ENCODE peak calls at places on chromosomes 6 and 20, in nine cellular contexts. D is GM19239; W is neural progenitor cell; I is stimulated activated naive CD8-positive, alpha-beta T cell treated with anti-CD3 and anti-CD28 coated beads, Interleukin-15, Interleukin-2, amounts not matched to agents 100 U/mL and 50 U/mL, for 24 hours; G is fibroblast of mammary gland; M is activated T-cell treated with anti-CD3 and anti-CD28 coated beads, Interleukin-2, amount 50 U/mL, for 1 hour; E is naive B cell; K is GM03348; T is Caki2. U is an unnamed sample.

GRCh38 chr20:62701161-62702007 is 7.3 kb upstream of the NTSR1 start:
- DNase-seq in D (no peak), W (no peak), I (no peak), G (no peak), M (no peak), E (no peak), K (no peak), T (no peak), U (no peak)

GRCh38 chr6:81214414-81215091 is 537.9 kb downstream of the TENT5A start:
- DNase-seq in D (no peak), W (no peak), I (no peak), G (no peak), M (no peak), E (no peak), K (no peak), T (no peak), U (peak)

GRCh38 chr20:44357020-44357419 is 1.5 kb downstream of the HNF4A start:
- DNase-seq in D (no peak), W (no peak), I (no peak), G (no peak), M (no peak), E (no peak), K (no peak), T (no peak), U (no peak)

GRCh38 chr6:30747300-30747687 is 2.9 kb upstream of the IER3 start:
- DNase-seq in D (no peak), W (no peak), I (no peak), G (no peak), M (no peak), E (no peak), K (no peak), T (no peak), U (no peak)

GRCh38 chr6:89371849-89372505 is 19.5 kb upstream of the UBE2J1 start:
- DNase-seq in D (no peak), W (peak), I (peak), G (peak), M (peak), E (peak), K (peak), T (no peak), U (peak)

GRCh38 chr6:118679293-118679692 is 27.9 kb upstream of the CEP85L start:
- DNase-seq in D (no peak), W (no peak), I (no peak), G (peak), M (no peak), E (no peak), K (peak), T (no peak), U (no peak)

GRCh38 chr6:105346052-105346451 is 56.8 kb downstream of the PREP start:
- DNase-seq in D (no peak), W (peak), I (no peak), G (peak), M (no peak), E (no peak), K (peak), T (peak), U (no peak)

GRCh38 chr6:105786449-105786848 is 299.7 kb upstream of the PRDM1 start:
- DNase-seq in D (no peak), W (no peak), I (no peak), G (no peak), M (no peak), E (no peak), K (no peak), T (no peak), U (no peak)

GRCh38 chr20:37897008-37897548 is 5.8 kb upstream of the VSTM2L start:
- DNase-seq in D (no peak), W (peak), I (no peak), G (no peak), M (no peak), E (no peak), K (no peak), T (no peak), U (peak)

GRCh38 chr20:19583532-19584175 is 174.4 kb upstream of the RIN2 start:
- DNase-seq in D (peak), W (peak), I (peak), G (peak), M (peak), E (no peak), K (peak), T (peak), U (peak)

GRCh38 chr6:158680441-158680840 is 30.6 kb downstream of the SYTL3 start:
- DNase-seq in D (no peak), W (no peak), I (no peak), G (no peak), M (no peak), E (no peak), K (no peak), T (no peak), U (no peak)

GRCh38 chr20:52962183-52962582 is 10.0 kb upstream of the TSHZ2 start:
- DNase-seq in D (no peak), W (no peak), I (no peak), G (no peak), M (no peak), E (no peak), K (no peak), T (no peak), U (no peak)

GRCh38 chr20:37223053-37223452 is 38.6 kb downstream of the GHRH start:
- DNase-seq in D (no peak), W (no peak), I (no peak), G (peak), M (no peak), E (peak), K (peak), T (peak), U (no peak)

GRCh38 chr6:74343804-74344203 is 647.8 kb downstream of the CD109 start:
- DNase-seq in D (no peak), W (no peak), I (no peak), G (peak), M (no peak), E (no peak), K (peak), T (no peak), U (no peak)

GRCh38 chr6:41767112-41767946 is 12.4 kb downstream of the FRS3 start:
- DNase-seq in D (no peak), W (no peak), I (no peak), G (peak), M (no peak), E (no peak), K (peak), T (peak), U (no peak)

GRCh38 chr20:51917886-51918545 is 115.7 kb upstream of the SALL4 start:
- DNase-seq in D (no peak), W (no peak), I (no peak), G (no peak), M (no peak), E (no peak), K (no peak), T (no peak), U (no peak)

GRCh38 chr6:101980924-101981323 is 587.4 kb downstream of the GRIK2 start:
- DNase-seq in D (no peak), W (no peak), I (no peak), G (no peak), M (no peak), E (no peak), K (no peak), T (no peak), U (no peak)

GRCh38 chr6:11322252-11322885 is 89.9 kb upstream of the NEDD9 start:
- DNase-seq in D (no peak), W (no peak), I (no peak), G (no peak), M (no peak), E (no peak), K (no peak), T (no peak), U (no peak)

GRCh38 chr20:37205130-37205529 is 25.8 kb upstream of the MROH8 start:
- DNase-seq in D (no peak), W (peak), I (no peak), G (no peak), M (no peak), E (no peak), K (no peak), T (no peak), U (no peak)

GRCh38 chr20:10670521-10671220 is 3.1 kb downstream of the JAG1 start:
- DNase-seq in D (peak), W (no peak), I (no peak), G (no peak), M (no peak), E (no peak), K (no peak), T (peak), U (no peak)

GRCh38 chr6:146881228-146882181 is 282.7 kb downstream of the ADGB start:
- DNase-seq in D (no peak), W (peak), I (no peak), G (no peak), M (no peak), E (no peak), K (no peak), T (no peak), U (no peak)

GRCh38 chr6:13487122-13488014 is at the start of gene GFOD1:
- DNase-seq in D (peak), W (peak), I (peak), G (peak), M (peak), E (peak), K (peak), T (peak), U (peak)